ENCODE peak calls at places on chromosomes 11 and 22, in five cellular contexts. J, X, O, N and M are unnamed samples.

GRCh38 chr11:44632466-44633123 is 67.1 kb downstream of the CD82 start:
- DNase-seq in X (peak), O (no peak), J (peak), N (peak), M (peak)

GRCh38 chr11:105720096-105720495 is 110.2 kb downstream of the GRIA4 start:
- DNase-seq in N (no peak), X (no peak), J (no peak), O (no peak), M (no peak)

GRCh38 chr11:67293090-67293489 is 4.0 kb downstream of the ANKRD13D start:
- DNase-seq in X (no peak), N (no peak), O (no peak), J (no peak), M (no peak)

GRCh38 chr11:120527111-120527748 is 15.7 kb downstream of the GRIK4 start:
- DNase-seq in N (no peak), X (no peak), O (no peak), J (no peak), M (peak)

GRCh38 chr11:57704932-57705331 is 7.1 kb downstream of the MED19 start:
- DNase-seq in J (no peak), N (no peak), X (no peak), O (no peak), M (no peak)

GRCh38 chr22:48957311-48957986 is 870.2 kb downstream of the BRD1 start:
- DNase-seq in O (no peak), X (no peak), N (no peak), J (no peak), M (no peak)

GRCh38 chr11:14499178-14499559 is 442 bp downstream of the COPB1 start:
- DNase-seq in X (peak), J (no peak), N (peak), O (no peak), M (peak)

GRCh38 chr11:111932605-111932938 is 4.6 kb upstream of the DIXDC1 start:
- DNase-seq in O (no peak), X (no peak), J (no peak), N (no peak), M (no peak)

GRCh38 chr11:11988099-11988651 is 20.3 kb downstream of the DKK3 start:
- DNase-seq in J (no peak), X (no peak), N (no peak), O (no peak), M (no peak)

GRCh38 chr11:8649361-8649760 is 33.1 kb downstream of the TRIM66 start:
- DNase-seq in N (no peak), O (no peak), X (no peak), J (no peak), M (no peak)

GRCh38 chr22:34035209-34035608 is 114.9 kb upstream of the LARGE1 start:
- DNase-seq in X (no peak), N (no peak), O (no peak), J (no peak), M (no peak)

GRCh38 chr11:2771758-2772466 is 72.1 kb upstream of the KCNQ1OT1 start:
- DNase-seq in J (no peak), X (no peak), O (no peak), N (no peak), M (no peak)

GRCh38 chr11:30196400-30197206 is 34.2 kb upstream of the FSHB start:
- DNase-seq in N (peak), O (no peak), J (peak), X (peak), M (peak)

GRCh38 chr11:117807482-117808272 is 10.7 kb upstream of the DSCAML1 start:
- DNase-seq in J (peak), N (no peak), O (no peak), X (peak), M (peak)
- H3K4me2 ChIP-seq in J (peak), N (no peak), O (no peak), X (no peak), M (no peak)

GRCh38 chr11:96878299-96879051 is 488.7 kb downstream of the JRKL start:
- DNase-seq in N (no peak), O (no peak), J (no peak), X (no peak), M (no peak)
- TF ChIP-seq REST in N (no peak), O (no peak), J (no peak), X (no peak), M (no peak)

DNA sequence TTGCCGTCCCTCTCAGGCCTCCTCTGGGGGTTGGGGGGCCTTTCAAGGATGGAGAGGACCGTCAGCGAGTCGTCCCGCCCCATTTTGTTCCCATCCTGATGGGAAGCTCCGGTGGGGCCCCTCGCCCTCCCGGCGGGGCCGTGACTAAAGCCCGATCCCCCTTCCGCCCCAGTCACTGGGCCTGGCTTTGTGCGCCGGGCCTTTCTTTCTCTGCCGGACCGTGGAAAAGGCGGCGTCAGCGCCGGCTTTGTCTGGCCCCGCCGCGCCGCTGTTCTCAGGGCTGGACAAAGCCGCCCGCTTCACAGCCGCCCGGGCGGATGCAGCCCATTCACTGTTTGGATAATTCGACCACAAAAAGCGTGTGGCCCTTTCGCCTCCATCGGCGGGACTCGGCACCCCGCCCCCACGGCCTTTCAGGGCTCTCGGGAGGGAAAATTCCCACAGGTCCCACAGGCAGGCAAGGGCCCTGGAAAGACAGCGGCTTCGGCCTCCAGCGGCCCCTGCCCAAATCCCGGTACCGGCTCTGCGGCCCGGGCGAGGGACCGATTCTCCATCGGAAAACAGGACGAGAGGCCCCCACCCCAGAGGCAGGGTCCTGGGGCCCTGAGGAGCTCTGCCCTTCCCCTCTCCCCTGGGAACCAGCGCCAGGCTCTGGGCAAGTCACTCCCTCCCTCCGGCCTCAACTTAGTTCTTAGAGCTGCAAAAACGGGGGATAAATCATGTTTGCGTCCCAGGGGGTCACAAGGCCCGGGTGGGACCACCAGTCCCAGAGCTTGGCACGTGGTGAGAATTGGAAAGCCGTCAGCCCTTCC is 87.2 kb downstream of the WNT7B start:
- DNase-seq in X (no peak), J (no peak), O (no peak), N (no peak), M (peak)
- TF ChIP-seq EZH2 in X (no peak), J (no peak), O (no peak), N (peak), M (no peak)

DNA sequence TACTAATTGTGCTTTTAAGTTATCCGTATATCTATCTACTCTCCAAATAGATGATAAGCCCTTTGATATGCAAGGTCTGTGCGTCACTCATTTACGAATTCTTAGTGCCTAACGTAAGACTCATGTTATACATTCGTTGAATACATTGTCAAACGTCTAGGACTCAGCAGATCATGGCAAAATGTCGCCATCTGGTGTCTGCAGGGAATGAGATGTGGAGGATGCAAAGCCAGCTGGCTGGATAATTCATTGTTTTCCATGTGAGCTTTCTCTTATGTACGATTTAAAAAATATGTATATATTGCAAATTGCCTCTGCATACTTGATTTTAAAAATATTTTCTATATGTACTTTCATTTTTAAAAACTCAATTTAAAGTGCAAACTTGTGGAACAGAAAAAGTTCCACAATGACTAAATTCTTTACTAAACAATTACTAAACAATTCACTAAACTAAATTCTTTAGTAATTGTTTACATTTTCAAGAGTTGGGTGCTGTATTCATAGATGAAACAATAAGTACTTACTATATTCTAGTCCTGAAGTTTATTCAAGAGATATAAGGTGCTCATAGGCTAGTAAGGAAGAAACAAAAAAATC is 33.8 kb downstream of the ZNF202 start:
- DNase-seq in X (peak), O (peak), J (peak), N (peak), M (peak)
- H3K4me2 ChIP-seq in X (no peak), O (no peak), J (no peak), N (no peak), M (no peak)

GRCh38 chr11:86741489-86742435 is 58.6 kb upstream of the PRSS23 start:
- DNase-seq in N (peak), X (no peak), J (no peak), O (no peak), M (no peak)

GRCh38 chr11:86738615-86739014 is 61.7 kb upstream of the PRSS23 start:
- DNase-seq in X (peak), N (no peak), O (no peak), J (no peak), M (no peak)

GRCh38 chr11:86742436-86742805 is 57.9 kb upstream of the PRSS23 start:
- DNase-seq in X (no peak), N (no peak), J (no peak), O (no peak), M (no peak)

GRCh38 chr11:86743223-86744118 is 56.9 kb upstream of the PRSS23 start:
- DNase-seq in J (peak), X (peak), O (no peak), N (peak), M (no peak)

GRCh38 chr11:86740628-86741488 is 59.5 kb upstream of the PRSS23 start:
- DNase-seq in O (no peak), X (peak), N (peak), J (peak), M (peak)
- TF ChIP-seq REST in O (no peak), X (no peak), N (no peak), J (no peak), M (no peak)

GRCh38 chr22:26103023-26103422 is 66.2 kb upstream of the SEZ6L start:
- DNase-seq in N (no peak), J (no peak), O (no peak), X (no peak), M (no peak)

GRCh38 chr22:26095271-26095956 is 73.8 kb upstream of the SEZ6L start:
- DNase-seq in J (no peak), X (no peak), O (no peak), N (no peak), M (no peak)

GRCh38 chr22:26097840-26098239 is 71.4 kb upstream of the SEZ6L start:
- DNase-seq in N (no peak), J (no peak), X (no peak), O (no peak), M (peak)
- TF ChIP-seq EZH2 in N (no peak), J (no peak), X (no peak), O (no peak), M (no peak)